ENCODE peak calls at places on chromosome 19, in five cellular contexts. R is stimulated activated CD4-positive, alpha-beta T cell treated with anti-CD3 and anti-CD28 coated beads, Interleukin-1b, Interleukin-23, amount 100 ng/mL, for 24 hours; L is pancreas; P is GF-D8; W is ACHN. C is an unnamed sample.
A peak's percentile ranks its signal among the peaks of the same experiment; 100 is the strongest.

GRCh38 chr19:49930483-49931011 is 1.2 kb upstream of the NUP62 start:
- DNase-seq in L (no peak), R (no peak), W (no peak), P (no peak), C (no peak)

GRCh38 chr19:29120471-29120870 is 92.5 kb downstream of the UQCRFS1 start:
- DNase-seq in W (no peak), R (no peak), P (no peak), L (no peak), C (no peak)

GRCh38 chr19:33727331-33728028 is 69.2 kb upstream of the KCTD15 start:
- DNase-seq in L (no peak), R (no peak), P (no peak), W (no peak), C (no peak)

GRCh38 chr19:44615529-44616247 is 2.3 kb downstream of the IGSF23 start:
- DNase-seq in L (no peak), P (peak; percentile 68), W (no peak), R (no peak), C (peak; percentile 65)

GRCh38 chr19:38739440-38740251 is 4.6 kb downstream of the CAPN12 start:
- DNase-seq in P (no peak), L (no peak), W (no peak), R (no peak), C (peak; percentile 63)

GRCh38 chr19:43290568-43291359 is 21.4 kb upstream of the PSG9 start:
- DNase-seq in L (no peak), R (peak; percentile 4), W (peak; percentile 10), P (no peak), C (no peak)

GRCh38 chr19:6278740-6279619 is 795 bp downstream of the MLLT1 start:
- DNase-seq in W (no peak), L (no peak), P (no peak), R (no peak), C (no peak)

GRCh38 chr19:32450217-32450616 is 44.6 kb downstream of the DPY19L3 start:
- DNase-seq in R (no peak), W (no peak), L (no peak), P (no peak), C (no peak)

GRCh38 chr19:11446652-11447301 is 11.3 kb downstream of the PRKCSH start:
- DNase-seq in L (no peak), R (no peak), W (peak; percentile 46), P (no peak), C (peak; percentile 37)

GRCh38 chr19:38640368-38640767 is 7.1 kb upstream of the ACTN4 start:
- DNase-seq in R (no peak), W (no peak), L (no peak), P (no peak), C (no peak)

GRCh38 chr19:30244533-30244932 is 127.7 kb upstream of the ZNF536 start:
- DNase-seq in R (no peak), W (no peak), P (no peak), L (no peak), C (no peak)

GRCh38 chr19:54551293-54551692 is 22.3 kb upstream of the LILRA2 start:
- DNase-seq in R (no peak), W (no peak), P (no peak), L (no peak), C (no peak)

GRCh38 chr19:8221161-8221560 is 12.0 kb downstream of the CERS4 start:
- DNase-seq in L (peak; percentile 63), P (no peak), W (no peak), R (no peak), C (no peak)

C was measured in KBM-7.